ENCODE peak calls at places on chromosomes 12 and 14, in nine cellular contexts. A, V, M, I, K, S, R, U and T are unnamed samples.

GRCh38 chr14:74140374-74140850 is 55.7 kb downstream of the LIN52 start:
- DNase-seq in A (peak; percentile 33), V (no peak), M (peak; percentile 21), I (no peak), K (no peak), S (no peak), R (peak; percentile 89), U (no peak), T (no peak)

GRCh38 chr12:58889557-58889956 is 30.7 kb downstream of the LRIG3 start:
- DNase-seq in A (no peak), V (no peak), M (no peak), I (no peak), K (no peak), S (no peak), R (no peak), U (no peak), T (no peak)

GRCh38 chr12:47743311-47743860 is 15.3 kb downstream of the RAPGEF3 start:
- DNase-seq in A (no peak), V (no peak), M (no peak), I (no peak), K (no peak), S (no peak), R (no peak), U (no peak), T (no peak)

GRCh38 chr12:33759279-33759678 is 263.0 kb upstream of the ALG10 start:
- DNase-seq in A (no peak), V (no peak), M (no peak), I (no peak), K (no peak), S (no peak), R (no peak), U (no peak), T (no peak)

GRCh38 chr12:119283315-119283714 is 51.2 kb upstream of the CCDC60 start:
- DNase-seq in A (no peak), V (no peak), M (no peak), I (no peak), K (no peak), S (no peak), R (no peak), U (no peak), T (no peak)

GRCh38 chr14:46053221-46053620 is 598.4 kb downstream of the RPL10L start:
- DNase-seq in A (no peak), V (no peak), M (no peak), I (no peak), K (no peak), S (no peak), R (no peak), U (no peak), T (no peak)

GRCh38 chr12:91194500-91194899 is 11.9 kb upstream of the DCN start:
- DNase-seq in A (no peak), V (no peak), M (no peak), I (no peak), K (no peak), S (no peak), R (no peak), U (peak; percentile 70), T (no peak)

GRCh38 chr14:100191584-100192249 is 32.3 kb upstream of the DEGS2 start:
- DNase-seq in A (no peak), V (no peak), M (peak; percentile 31), I (no peak), K (no peak), S (no peak), R (no peak), U (no peak), T (no peak)

GRCh38 chr12:102740157-102741032 is 176.6 kb downstream of the PAH start:
- DNase-seq in A (no peak), V (no peak), M (no peak), I (peak; percentile 20), K (no peak), S (peak; percentile 6), R (no peak), U (peak; percentile 27), T (peak; percentile 8)

GRCh38 chr12:113831016-113831415 is 135.1 kb downstream of the RBM19 start:
- DNase-seq in A (no peak), V (no peak), M (peak; percentile 94), I (peak; percentile 34), K (no peak), S (no peak), R (no peak), U (peak; percentile 72), T (peak; percentile 24)

DNA sequence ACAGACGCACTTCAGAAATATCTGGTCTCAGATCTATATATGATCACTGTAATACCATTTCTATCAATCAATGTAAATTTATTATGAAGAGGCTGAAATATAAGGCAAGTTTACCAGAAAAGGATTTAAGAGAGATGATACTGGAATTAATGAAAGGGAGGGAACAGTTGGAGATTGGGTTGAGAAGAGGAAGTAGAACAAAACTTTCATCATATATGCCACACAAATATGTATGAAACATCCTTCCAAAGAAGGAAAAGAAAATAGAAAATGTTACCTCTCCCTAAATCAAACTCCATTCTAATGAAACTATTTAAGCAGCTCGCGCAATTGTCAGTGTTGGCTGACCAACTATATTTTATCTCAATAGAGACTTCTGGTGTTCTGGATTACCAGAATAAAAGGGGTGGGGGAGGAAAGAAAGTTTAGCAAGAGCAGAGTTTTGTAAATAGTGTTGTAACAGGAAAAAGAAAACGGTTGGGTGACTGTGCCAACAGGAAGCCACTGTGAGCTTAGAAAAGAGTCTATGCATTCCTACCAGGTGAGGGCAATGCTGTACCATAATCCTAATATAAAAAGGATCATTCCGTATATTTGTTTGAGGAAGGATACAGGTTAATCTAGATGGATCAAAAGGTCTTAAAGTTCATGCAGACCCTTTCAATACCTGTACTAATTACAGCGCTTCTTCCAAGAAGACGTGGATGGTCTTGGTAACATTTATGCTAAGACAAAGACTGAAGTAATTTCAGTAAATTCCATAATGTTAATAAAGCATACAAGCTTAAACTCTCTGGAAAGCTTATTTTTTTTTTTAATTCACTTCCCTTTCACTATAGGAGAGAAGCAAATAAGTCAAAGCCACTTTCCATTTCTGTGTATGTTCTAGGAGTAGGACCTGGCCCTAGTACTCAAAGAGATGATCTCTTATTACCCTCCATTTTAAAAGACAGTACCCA is 14.5 kb upstream of the LLPH start:
- DNase-seq in A (no peak), V (peak; percentile 87), M (peak; percentile 62), I (peak; percentile 59), K (peak; percentile 24), S (peak; percentile 42), R (no peak), U (peak; percentile 46), T (peak; percentile 43)
- TF ChIP-seq CTCF in A (peak; percentile 61), V (peak; percentile 60), M (peak; percentile 80), I (peak; percentile 72), K (peak; percentile 47), S (peak; percentile 27), R (peak; percentile 56), U (peak; percentile 33), T (peak; percentile 58)

GRCh38 chr14:61694830-61695694 is at the start of gene HIF1A:
- DNase-seq in A (peak; percentile 93), V (peak; percentile 96), M (peak; percentile 98), I (peak; percentile 96), K (peak; percentile 95), S (peak; percentile 92), R (peak; percentile 98), U (peak; percentile 99), T (peak; percentile 98)
- TF ChIP-seq CTCF in A (no peak), V (no peak), M (peak; percentile 23), I (peak; percentile 53), K (no peak), S (no peak), R (no peak), U (peak; percentile 10), T (peak; percentile 15)

GRCh38 chr14:50001146-50001998 is 108.5 kb downstream of the ARF6 start:
- DNase-seq in A (no peak), V (no peak), M (peak; percentile 92), I (peak; percentile 85), K (no peak), S (no peak), R (peak; percentile 86), U (peak; percentile 98), T (peak; percentile 62)

GRCh38 chr14:50002926-50003212 is 110.0 kb downstream of the ARF6 start:
- DNase-seq in A (no peak), V (no peak), M (no peak), I (peak; percentile 65), K (no peak), S (no peak), R (no peak), U (no peak), T (no peak)

GRCh38 chr14:50001999-50002925 is 109.4 kb downstream of the ARF6 start:
- DNase-seq in A (no peak), V (no peak), M (peak; percentile 93), I (no peak), K (no peak), S (no peak), R (peak; percentile 58), U (no peak), T (no peak)

GRCh38 chr14:50006141-50006540 is 110.2 kb downstream of the VCPKMT start:
- DNase-seq in A (no peak), V (no peak), M (no peak), I (no peak), K (no peak), S (no peak), R (no peak), U (no peak), T (no peak)

GRCh38 chr14:50003213-50004021 is 110.5 kb downstream of the ARF6 start:
- DNase-seq in A (peak; percentile 71), V (no peak), M (peak; percentile 91), I (peak; percentile 46), K (peak; percentile 70), S (peak; percentile 40), R (peak; percentile 90), U (peak; percentile 66), T (no peak)
- TF ChIP-seq CTCF in A (no peak), V (no peak), M (no peak), I (peak; percentile 12), K (no peak), S (no peak), R (peak; percentile 16), U (peak; percentile 5), T (no peak)

GRCh38 chr12:24359418-24359817 is 409.9 kb upstream of the SOX5 start:
- DNase-seq in A (no peak), V (no peak), M (no peak), I (no peak), K (no peak), S (no peak), R (no peak), U (no peak), T (no peak)

GRCh38 chr12:24361860-24362581 is 412.6 kb upstream of the SOX5 start:
- DNase-seq in A (no peak), V (no peak), M (no peak), I (no peak), K (no peak), S (no peak), R (no peak), U (no peak), T (no peak)

GRCh38 chr12:24360907-24361306 is 411.4 kb upstream of the SOX5 start:
- DNase-seq in A (no peak), V (no peak), M (no peak), I (peak; percentile 22), K (no peak), S (no peak), R (no peak), U (peak; percentile 39), T (no peak)

GRCh38 chr12:24360461-24360860 is 411.0 kb upstream of the SOX5 start:
- DNase-seq in A (no peak), V (no peak), M (no peak), I (no peak), K (no peak), S (no peak), R (no peak), U (no peak), T (no peak)

DNA sequence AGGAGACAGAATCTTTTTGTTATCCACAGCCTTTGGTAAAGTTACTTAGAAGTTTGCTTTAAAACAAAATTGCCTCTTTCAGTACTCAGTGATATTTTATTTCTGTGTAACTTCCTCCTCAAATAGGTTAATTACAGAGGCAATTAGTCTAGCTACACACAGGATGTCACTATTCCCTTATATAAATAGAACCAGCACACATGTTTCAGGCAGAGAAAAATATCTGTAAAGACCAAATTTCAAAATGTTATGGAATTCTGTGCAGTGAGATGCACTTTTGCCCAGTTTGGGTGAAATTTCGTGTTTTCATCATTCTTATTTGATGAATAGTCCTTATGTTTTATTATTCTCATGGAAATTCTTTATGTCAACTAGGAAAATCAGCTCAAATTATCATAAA is 410.6 kb upstream of the SOX5 start:
- DNase-seq in A (no peak), V (no peak), M (no peak), I (no peak), K (no peak), S (no peak), R (no peak), U (no peak), T (no peak)
- TF ChIP-seq CTCF in A (no peak), V (no peak), M (no peak), I (no peak), K (no peak), S (no peak), R (no peak), U (no peak), T (no peak)